ENCODE peak calls at places on chromosome 9, in seven cellular contexts. One of them, this sample, is unnamed.

GRCh38 chr9:34049630-34050384 is 1.1 kb upstream of the UBAP2 start:
- DNase-seq in LNCaP clone FGC: no peak
- DNase-seq in GM20000: no peak
- DNase-seq in astrocyte of the spinal cord: no peak
- DNase-seq in HFFc6: no peak
- DNase-seq in cardiac muscle cell: peak; percentile 28
- DNase-seq in omental fat pad: no peak
- DNase-seq in this sample: no peak

GRCh38 chr9:32351845-32352244 is 32.6 kb upstream of the ACO1 start:
- DNase-seq in omental fat pad: no peak
- DNase-seq in GM20000: no peak
- DNase-seq in LNCaP clone FGC: no peak
- DNase-seq in cardiac muscle cell: peak; percentile 24
- DNase-seq in astrocyte of the spinal cord: no peak
- DNase-seq in HFFc6: no peak
- DNase-seq in this sample: no peak

GRCh38 chr9:17367035-17367434 is 211.8 kb upstream of the SH3GL2 start:
- DNase-seq in cardiac muscle cell: no peak
- DNase-seq in GM20000: no peak
- DNase-seq in astrocyte of the spinal cord: no peak
- DNase-seq in LNCaP clone FGC: no peak
- DNase-seq in omental fat pad: no peak
- DNase-seq in HFFc6: no peak
- DNase-seq in this sample: no peak

GRCh38 chr9:5025416-5025815 is 40.3 kb downstream of the JAK2 start:
- DNase-seq in LNCaP clone FGC: no peak
- DNase-seq in omental fat pad: no peak
- DNase-seq in cardiac muscle cell: no peak
- DNase-seq in astrocyte of the spinal cord: no peak
- DNase-seq in GM20000: no peak
- DNase-seq in HFFc6: no peak
- DNase-seq in this sample: no peak

GRCh38 chr9:107635803-107636174 is 146.2 kb upstream of the KLF4 start:
- DNase-seq in astrocyte of the spinal cord: no peak
- DNase-seq in LNCaP clone FGC: no peak
- DNase-seq in omental fat pad: no peak
- DNase-seq in GM20000: no peak
- DNase-seq in cardiac muscle cell: no peak
- DNase-seq in HFFc6: no peak
- DNase-seq in this sample: no peak

GRCh38 chr9:118635416-118635815 is 733.8 kb downstream of the BRINP1 start:
- DNase-seq in cardiac muscle cell: no peak
- DNase-seq in HFFc6: no peak
- DNase-seq in LNCaP clone FGC: no peak
- DNase-seq in GM20000: no peak
- DNase-seq in astrocyte of the spinal cord: no peak
- DNase-seq in omental fat pad: no peak
- DNase-seq in this sample: no peak

GRCh38 chr9:16213781-16214515 is 656.5 kb downstream of the BNC2 start:
- DNase-seq in cardiac muscle cell: no peak
- DNase-seq in astrocyte of the spinal cord: peak; percentile 99
- DNase-seq in HFFc6: peak; percentile 91
- DNase-seq in GM20000: no peak
- DNase-seq in LNCaP clone FGC: peak; percentile 81
- DNase-seq in omental fat pad: no peak
- DNase-seq in this sample: no peak

GRCh38 chr9:3520564-3520963 is 5.2 kb downstream of the RFX3 start:
- DNase-seq in cardiac muscle cell: peak; percentile 35
- DNase-seq in HFFc6: no peak
- DNase-seq in LNCaP clone FGC: no peak
- DNase-seq in omental fat pad: no peak
- DNase-seq in GM20000: no peak
- DNase-seq in astrocyte of the spinal cord: no peak
- DNase-seq in this sample: no peak

GRCh38 chr9:111939322-111939721 is 42.7 kb downstream of the UGCG start:
- DNase-seq in LNCaP clone FGC: no peak
- DNase-seq in HFFc6: no peak
- DNase-seq in astrocyte of the spinal cord: no peak
- DNase-seq in GM20000: no peak
- DNase-seq in cardiac muscle cell: no peak
- DNase-seq in omental fat pad: no peak
- DNase-seq in this sample: no peak

GRCh38 chr9:95268681-95269080 is 48.8 kb downstream of the FANCC start:
- DNase-seq in cardiac muscle cell: peak; percentile 77
- DNase-seq in GM20000: no peak
- DNase-seq in omental fat pad: no peak
- DNase-seq in LNCaP clone FGC: peak; percentile 47
- DNase-seq in astrocyte of the spinal cord: peak; percentile 22
- DNase-seq in HFFc6: peak; percentile 8
- DNase-seq in this sample: no peak

GRCh38 chr9:112605518-112605917 is 112.4 kb downstream of the INIP start:
- DNase-seq in LNCaP clone FGC: no peak
- DNase-seq in astrocyte of the spinal cord: no peak
- DNase-seq in cardiac muscle cell: no peak
- DNase-seq in HFFc6: no peak
- DNase-seq in GM20000: peak; percentile 51
- DNase-seq in omental fat pad: no peak
- DNase-seq in this sample: no peak

GRCh38 chr9:81789751-81790150 is 100.4 kb upstream of the TLE1 start:
- DNase-seq in HFFc6: peak; percentile 16
- DNase-seq in GM20000: no peak
- DNase-seq in LNCaP clone FGC: no peak
- DNase-seq in cardiac muscle cell: no peak
- DNase-seq in omental fat pad: no peak
- DNase-seq in astrocyte of the spinal cord: peak; percentile 55
- DNase-seq in this sample: no peak

GRCh38 chr9:3730527-3730926 is 204.7 kb upstream of the RFX3 start:
- DNase-seq in omental fat pad: no peak
- DNase-seq in LNCaP clone FGC: no peak
- DNase-seq in GM20000: peak; percentile 41
- DNase-seq in cardiac muscle cell: no peak
- DNase-seq in astrocyte of the spinal cord: no peak
- DNase-seq in HFFc6: no peak
- DNase-seq in this sample: no peak

GRCh38 chr9:101510344-101510940 is 23.2 kb upstream of the RNF20 start:
- DNase-seq in LNCaP clone FGC: no peak
- DNase-seq in HFFc6: no peak
- DNase-seq in GM20000: no peak
- DNase-seq in omental fat pad: no peak
- DNase-seq in astrocyte of the spinal cord: no peak
- DNase-seq in cardiac muscle cell: no peak
- DNase-seq in this sample: no peak

GRCh38 chr9:93954436-93955355 is at the start of gene BARX1:
- DNase-seq in GM20000: peak; percentile 58
- DNase-seq in HFFc6: no peak
- DNase-seq in cardiac muscle cell: no peak
- DNase-seq in astrocyte of the spinal cord: no peak
- DNase-seq in LNCaP clone FGC: no peak
- DNase-seq in omental fat pad: no peak
- DNase-seq in this sample: no peak

GRCh38 chr9:99819484-99820329 is 2.0 kb upstream of the NR4A3 start:
- DNase-seq in cardiac muscle cell: peak; percentile 97
- DNase-seq in LNCaP clone FGC: peak; percentile 44
- DNase-seq in HFFc6: peak; percentile 92
- DNase-seq in astrocyte of the spinal cord: peak; percentile 96
- DNase-seq in omental fat pad: peak; percentile 77
- DNase-seq in GM20000: peak; percentile 95
- DNase-seq in this sample: peak; percentile 97

GRCh38 chr9:101791938-101792337 is 53.5 kb upstream of the GRIN3A start:
- DNase-seq in LNCaP clone FGC: no peak
- DNase-seq in cardiac muscle cell: peak; percentile 63
- DNase-seq in HFFc6: no peak
- DNase-seq in omental fat pad: no peak
- DNase-seq in astrocyte of the spinal cord: peak; percentile 1
- DNase-seq in GM20000: no peak
- DNase-seq in this sample: no peak

GRCh38 chr9:37645903-37646506 is 4.7 kb upstream of the FRMPD1 start:
- DNase-seq in astrocyte of the spinal cord: no peak
- DNase-seq in LNCaP clone FGC: no peak
- DNase-seq in omental fat pad: no peak
- DNase-seq in cardiac muscle cell: peak; percentile 31
- DNase-seq in GM20000: no peak
- DNase-seq in HFFc6: no peak
- DNase-seq in this sample: no peak

GRCh38 chr9:87350915-87351314 is 146.8 kb upstream of the DAPK1 start:
- DNase-seq in HFFc6: no peak
- DNase-seq in cardiac muscle cell: no peak
- DNase-seq in astrocyte of the spinal cord: peak; percentile 22
- DNase-seq in omental fat pad: no peak
- DNase-seq in GM20000: no peak
- DNase-seq in LNCaP clone FGC: no peak
- DNase-seq in this sample: no peak

GRCh38 chr9:131837836-131838235 is 98.0 kb upstream of the RAPGEF1 start:
- DNase-seq in GM20000: no peak
- DNase-seq in HFFc6: no peak
- DNase-seq in cardiac muscle cell: no peak
- DNase-seq in omental fat pad: no peak
- DNase-seq in LNCaP clone FGC: no peak
- DNase-seq in astrocyte of the spinal cord: no peak
- DNase-seq in this sample: no peak

GRCh38 chr9:83036043-83036442 is 26.9 kb downstream of the RASEF start:
- DNase-seq in astrocyte of the spinal cord: no peak
- DNase-seq in HFFc6: no peak
- DNase-seq in omental fat pad: no peak
- DNase-seq in GM20000: no peak
- DNase-seq in LNCaP clone FGC: no peak
- DNase-seq in cardiac muscle cell: no peak
- DNase-seq in this sample: no peak

GRCh38 chr9:124855944-124856773 is 2.9 kb downstream of the WDR38 start:
- DNase-seq in LNCaP clone FGC: no peak
- DNase-seq in cardiac muscle cell: peak; percentile 37
- DNase-seq in astrocyte of the spinal cord: no peak
- DNase-seq in GM20000: no peak
- DNase-seq in HFFc6: peak; percentile 30
- DNase-seq in omental fat pad: no peak
- DNase-seq in this sample: no peak
- TF ChIP-seq CTCF in LNCaP clone FGC: peak; percentile 46
- TF ChIP-seq CTCF in cardiac muscle cell: peak; percentile 33
- TF ChIP-seq CTCF in astrocyte of the spinal cord: peak; percentile 59
- TF ChIP-seq CTCF in GM20000: peak; percentile 19
- TF ChIP-seq CTCF in HFFc6: peak; percentile 58
- TF ChIP-seq CTCF in omental fat pad: no peak
- TF ChIP-seq CTCF in this sample: no peak

GRCh38 chr9:97853844-97854695 is 1.0 kb downstream of the FOXE1 start:
- DNase-seq in cardiac muscle cell: peak; percentile 52
- DNase-seq in LNCaP clone FGC: no peak
- DNase-seq in HFFc6: peak; percentile 54
- DNase-seq in omental fat pad: no peak
- DNase-seq in GM20000: peak; percentile 69
- DNase-seq in astrocyte of the spinal cord: no peak
- DNase-seq in this sample: no peak
- TF ChIP-seq CTCF in cardiac muscle cell: no peak
- TF ChIP-seq CTCF in LNCaP clone FGC: no peak
- TF ChIP-seq CTCF in HFFc6: peak; percentile 78
- TF ChIP-seq CTCF in omental fat pad: no peak
- TF ChIP-seq CTCF in GM20000: peak; percentile 9
- TF ChIP-seq CTCF in astrocyte of the spinal cord: no peak
- TF ChIP-seq CTCF in this sample: no peak

GRCh38 chr9:72333758-72334157 is 31.2 kb downstream of the ZFAND5 start:
- DNase-seq in GM20000: no peak
- DNase-seq in omental fat pad: no peak
- DNase-seq in cardiac muscle cell: no peak
- DNase-seq in astrocyte of the spinal cord: no peak
- DNase-seq in LNCaP clone FGC: no peak
- DNase-seq in HFFc6: no peak
- DNase-seq in this sample: no peak

GRCh38 chr9:72337286-72337685 is 27.7 kb downstream of the ZFAND5 start:
- DNase-seq in LNCaP clone FGC: no peak
- DNase-seq in HFFc6: no peak
- DNase-seq in cardiac muscle cell: no peak
- DNase-seq in GM20000: no peak
- DNase-seq in astrocyte of the spinal cord: no peak
- DNase-seq in omental fat pad: no peak
- DNase-seq in this sample: no peak

GRCh38 chr9:72334658-72335337 is 30.2 kb downstream of the ZFAND5 start:
- DNase-seq in LNCaP clone FGC: no peak
- DNase-seq in HFFc6: no peak
- DNase-seq in cardiac muscle cell: no peak
- DNase-seq in omental fat pad: no peak
- DNase-seq in astrocyte of the spinal cord: no peak
- DNase-seq in GM20000: no peak
- DNase-seq in this sample: no peak

DNA sequence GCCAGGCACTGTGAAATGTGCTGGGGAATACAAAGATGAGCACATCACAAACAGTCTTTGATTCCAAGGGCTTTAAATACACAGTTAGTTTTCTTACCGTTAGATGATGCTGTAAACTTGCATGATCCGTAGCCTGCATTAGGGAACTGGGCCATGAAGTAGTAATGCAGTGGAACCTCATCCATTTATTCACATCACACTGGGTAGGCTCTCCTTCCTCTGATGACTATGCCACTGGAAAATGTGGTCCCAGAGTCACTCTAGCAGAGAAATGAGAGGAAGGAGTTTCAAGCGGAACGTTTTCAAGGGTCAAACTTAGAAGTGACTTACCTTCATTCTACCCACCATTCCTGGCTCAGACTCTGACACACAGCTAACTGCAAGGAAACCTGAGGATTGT is 26.4 kb downstream of the ZFAND5 start:
- DNase-seq in HFFc6: no peak
- DNase-seq in omental fat pad: no peak
- DNase-seq in GM20000: no peak
- DNase-seq in astrocyte of the spinal cord: no peak
- DNase-seq in cardiac muscle cell: no peak
- DNase-seq in LNCaP clone FGC: no peak
- DNase-seq in this sample: no peak
- TF ChIP-seq CTCF in HFFc6: no peak
- TF ChIP-seq CTCF in omental fat pad: no peak
- TF ChIP-seq CTCF in GM20000: no peak
- TF ChIP-seq CTCF in astrocyte of the spinal cord: no peak
- TF ChIP-seq CTCF in cardiac muscle cell: no peak
- TF ChIP-seq CTCF in LNCaP clone FGC: no peak
- TF ChIP-seq CTCF in this sample: no peak

DNA sequence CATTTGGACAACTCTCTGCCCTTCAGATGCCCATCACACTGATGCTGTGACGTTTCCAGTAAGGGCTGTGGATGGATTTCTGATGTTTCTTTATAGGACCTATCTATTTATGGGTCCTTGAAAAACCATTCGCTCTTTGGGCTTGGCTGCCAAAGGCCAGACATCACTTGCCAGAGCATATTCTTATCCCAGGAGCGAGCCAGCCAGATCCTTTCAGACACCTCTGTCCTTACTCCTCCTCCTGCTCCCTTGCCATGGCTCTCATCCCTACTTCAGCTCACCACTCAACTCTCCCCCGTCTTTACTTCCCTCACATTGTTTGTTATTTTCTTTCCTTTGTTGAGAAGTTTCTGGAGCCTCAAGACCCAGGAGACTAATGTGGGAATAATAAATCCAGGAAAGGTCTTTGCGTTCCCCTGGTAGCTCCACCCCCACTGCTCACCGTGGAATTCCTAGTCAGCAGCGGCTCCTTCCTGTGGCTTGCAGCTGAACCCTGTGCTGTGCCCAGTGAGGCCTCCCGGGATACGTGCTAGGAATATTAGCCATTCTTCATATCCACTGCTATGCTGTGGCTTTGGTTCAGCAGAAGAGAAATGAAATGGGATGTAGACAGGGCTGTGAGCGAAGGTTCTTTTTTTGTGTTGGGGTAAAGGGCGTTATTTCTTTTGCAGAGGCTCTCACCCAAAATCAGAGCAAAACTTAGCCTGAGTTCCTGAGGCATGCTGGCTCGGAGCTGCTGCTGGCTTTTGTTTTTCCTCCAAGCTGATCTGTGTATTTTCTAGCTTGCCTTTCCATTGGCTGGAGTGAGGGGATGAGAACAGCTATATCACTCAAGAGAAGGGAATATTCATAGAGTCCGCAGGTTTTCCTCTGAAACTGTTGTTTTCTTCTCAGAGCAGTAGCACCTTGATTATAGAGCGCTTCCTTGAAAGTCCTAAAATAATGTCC is 171.1 kb downstream of the SAXO1 start:
- DNase-seq in omental fat pad: no peak
- DNase-seq in cardiac muscle cell: peak; percentile 27
- DNase-seq in HFFc6: no peak
- DNase-seq in astrocyte of the spinal cord: peak; percentile 68
- DNase-seq in LNCaP clone FGC: no peak
- DNase-seq in GM20000: no peak
- DNase-seq in this sample: no peak
- TF ChIP-seq CTCF in omental fat pad: no peak
- TF ChIP-seq CTCF in cardiac muscle cell: peak; percentile 29
- TF ChIP-seq CTCF in HFFc6: no peak
- TF ChIP-seq CTCF in astrocyte of the spinal cord: peak; percentile 21
- TF ChIP-seq CTCF in LNCaP clone FGC: no peak
- TF ChIP-seq CTCF in GM20000: no peak
- TF ChIP-seq CTCF in this sample: no peak

This sample was measured in natural killer cell.